ENCODE peak calls at places on chromosomes 4 and X, in seven cellular contexts. One of them, this sample, is unnamed.

GRCh38 chr4:1172228-1172851 is at the start of gene SPON2:
- DNase-seq in neural progenitor cell: peak
- DNase-seq in naive B cell: no peak
- DNase-seq in right lobe of liver: peak
- DNase-seq in brain microvascular endothelial cell: no peak
- DNase-seq in kidney epithelial cell: no peak
- DNase-seq in activated naive CD4-positive, alpha-beta T cell treated with anti-CD3 and anti-CD28 coated beads, Interleukin-2, amount 10 ng/mL, durations not matched to agents 7 days and 5 days: no peak
- DNase-seq in this sample: no peak

GRCh38 chrX:137432609-137433008 is 133.3 kb upstream of the ZIC3 start:
- DNase-seq in neural progenitor cell: peak
- DNase-seq in naive B cell: no peak
- DNase-seq in right lobe of liver: no peak
- DNase-seq in brain microvascular endothelial cell: no peak
- DNase-seq in kidney epithelial cell: no peak
- DNase-seq in activated naive CD4-positive, alpha-beta T cell treated with anti-CD3 and anti-CD28 coated beads, Interleukin-2, amount 10 ng/mL, durations not matched to agents 7 days and 5 days: peak
- DNase-seq in this sample: no peak

GRCh38 chrX:120753413-120754251 is 122.0 kb downstream of the CT47B1 start:
- DNase-seq in neural progenitor cell: no peak
- DNase-seq in naive B cell: peak
- DNase-seq in right lobe of liver: no peak
- DNase-seq in brain microvascular endothelial cell: no peak
- DNase-seq in kidney epithelial cell: no peak
- DNase-seq in activated naive CD4-positive, alpha-beta T cell treated with anti-CD3 and anti-CD28 coated beads, Interleukin-2, amount 10 ng/mL, durations not matched to agents 7 days and 5 days: no peak
- DNase-seq in this sample: no peak

GRCh38 chr4:74682567-74683359 is 111.6 kb downstream of the BTC start:
- DNase-seq in neural progenitor cell: no peak
- DNase-seq in naive B cell: no peak
- DNase-seq in right lobe of liver: no peak
- DNase-seq in brain microvascular endothelial cell: peak
- DNase-seq in kidney epithelial cell: peak
- DNase-seq in activated naive CD4-positive, alpha-beta T cell treated with anti-CD3 and anti-CD28 coated beads, Interleukin-2, amount 10 ng/mL, durations not matched to agents 7 days and 5 days: no peak
- DNase-seq in this sample: peak

GRCh38 chrX:10902001-10902400 is 209.1 kb upstream of the HCCS start:
- DNase-seq in neural progenitor cell: no peak
- DNase-seq in naive B cell: no peak
- DNase-seq in right lobe of liver: no peak
- DNase-seq in brain microvascular endothelial cell: peak
- DNase-seq in kidney epithelial cell: peak
- DNase-seq in activated naive CD4-positive, alpha-beta T cell treated with anti-CD3 and anti-CD28 coated beads, Interleukin-2, amount 10 ng/mL, durations not matched to agents 7 days and 5 days: no peak
- DNase-seq in this sample: no peak

GRCh38 chrX:81377329-81377728 is 175.4 kb downstream of the SH3BGRL start:
- DNase-seq in neural progenitor cell: peak
- DNase-seq in naive B cell: no peak
- DNase-seq in right lobe of liver: no peak
- DNase-seq in brain microvascular endothelial cell: peak
- DNase-seq in kidney epithelial cell: no peak
- DNase-seq in activated naive CD4-positive, alpha-beta T cell treated with anti-CD3 and anti-CD28 coated beads, Interleukin-2, amount 10 ng/mL, durations not matched to agents 7 days and 5 days: no peak
- DNase-seq in this sample: no peak

GRCh38 chrX:153245288-153245731 is 66.2 kb downstream of the MAGEA1 start:
- DNase-seq in neural progenitor cell: peak
- DNase-seq in naive B cell: no peak
- DNase-seq in right lobe of liver: no peak
- DNase-seq in brain microvascular endothelial cell: no peak
- DNase-seq in kidney epithelial cell: no peak
- DNase-seq in activated naive CD4-positive, alpha-beta T cell treated with anti-CD3 and anti-CD28 coated beads, Interleukin-2, amount 10 ng/mL, durations not matched to agents 7 days and 5 days: no peak
- DNase-seq in this sample: no peak

GRCh38 chr4:132334081-132334480 is 815.0 kb upstream of the PCDH10 start:
- DNase-seq in neural progenitor cell: no peak
- DNase-seq in naive B cell: no peak
- DNase-seq in right lobe of liver: no peak
- DNase-seq in brain microvascular endothelial cell: no peak
- DNase-seq in kidney epithelial cell: no peak
- DNase-seq in activated naive CD4-positive, alpha-beta T cell treated with anti-CD3 and anti-CD28 coated beads, Interleukin-2, amount 10 ng/mL, durations not matched to agents 7 days and 5 days: no peak
- DNase-seq in this sample: peak

GRCh38 chrX:44784241-44784640 is 59.6 kb upstream of the DUSP21 start:
- DNase-seq in neural progenitor cell: no peak
- DNase-seq in naive B cell: no peak
- DNase-seq in right lobe of liver: no peak
- DNase-seq in brain microvascular endothelial cell: no peak
- DNase-seq in kidney epithelial cell: no peak
- DNase-seq in activated naive CD4-positive, alpha-beta T cell treated with anti-CD3 and anti-CD28 coated beads, Interleukin-2, amount 10 ng/mL, durations not matched to agents 7 days and 5 days: no peak
- DNase-seq in this sample: no peak

GRCh38 chr4:177107288-177107901 is 202.3 kb upstream of the NEIL3 start:
- DNase-seq in neural progenitor cell: no peak
- DNase-seq in naive B cell: no peak
- DNase-seq in right lobe of liver: no peak
- DNase-seq in brain microvascular endothelial cell: no peak
- DNase-seq in kidney epithelial cell: no peak
- DNase-seq in activated naive CD4-positive, alpha-beta T cell treated with anti-CD3 and anti-CD28 coated beads, Interleukin-2, amount 10 ng/mL, durations not matched to agents 7 days and 5 days: no peak
- DNase-seq in this sample: peak

GRCh38 chrX:10634681-10635161 is 14.3 kb upstream of the MID1 start:
- DNase-seq in neural progenitor cell: no peak
- DNase-seq in naive B cell: no peak
- DNase-seq in right lobe of liver: no peak
- DNase-seq in brain microvascular endothelial cell: peak
- DNase-seq in kidney epithelial cell: peak
- DNase-seq in activated naive CD4-positive, alpha-beta T cell treated with anti-CD3 and anti-CD28 coated beads, Interleukin-2, amount 10 ng/mL, durations not matched to agents 7 days and 5 days: no peak
- DNase-seq in this sample: peak

GRCh38 chr4:26719954-26720552 is 136.2 kb downstream of the TBC1D19 start:
- DNase-seq in neural progenitor cell: no peak
- DNase-seq in naive B cell: no peak
- DNase-seq in right lobe of liver: no peak
- DNase-seq in brain microvascular endothelial cell: no peak
- DNase-seq in kidney epithelial cell: no peak
- DNase-seq in activated naive CD4-positive, alpha-beta T cell treated with anti-CD3 and anti-CD28 coated beads, Interleukin-2, amount 10 ng/mL, durations not matched to agents 7 days and 5 days: no peak
- DNase-seq in this sample: no peak

GRCh38 chr4:7738458-7739076 is 201.1 kb downstream of the AFAP1 start:
- DNase-seq in neural progenitor cell: no peak
- DNase-seq in naive B cell: no peak
- DNase-seq in right lobe of liver: no peak
- DNase-seq in brain microvascular endothelial cell: no peak
- DNase-seq in kidney epithelial cell: no peak
- DNase-seq in activated naive CD4-positive, alpha-beta T cell treated with anti-CD3 and anti-CD28 coated beads, Interleukin-2, amount 10 ng/mL, durations not matched to agents 7 days and 5 days: no peak
- DNase-seq in this sample: no peak